ENCODE peak calls at places on chromosomes 3 and 15, in seven cellular contexts. One of them, this sample, is unnamed.

GRCh38 chr15:77493324-77493907 is 72.7 kb downstream of the HMG20A start:
- DNase-seq in NCI-H460: no peak
- DNase-seq in CD4-positive, alpha-beta T cell: no peak
- DNase-seq in GDM1: peak
- DNase-seq in T1000: no peak
- DNase-seq in HEK293T: no peak
- DNase-seq in fibroblast of pulmonary artery: peak
- DNase-seq in this sample: no peak

GRCh38 chr3:98743071-98743470 is 20.1 kb upstream of the ST3GAL6 start:
- DNase-seq in NCI-H460: no peak
- DNase-seq in HEK293T: no peak
- DNase-seq in fibroblast of pulmonary artery: no peak
- DNase-seq in CD4-positive, alpha-beta T cell: no peak
- DNase-seq in GDM1: no peak
- DNase-seq in T1000: no peak
- DNase-seq in this sample: no peak

GRCh38 chr15:71337197-71337845 is 222.1 kb downstream of the THSD4 start:
- DNase-seq in T1000: no peak
- DNase-seq in NCI-H460: no peak
- DNase-seq in fibroblast of pulmonary artery: no peak
- DNase-seq in HEK293T: no peak
- DNase-seq in GDM1: no peak
- DNase-seq in CD4-positive, alpha-beta T cell: no peak
- DNase-seq in this sample: no peak

GRCh38 chr15:58472821-58473581 is 41.2 kb downstream of the LIPC start:
- DNase-seq in fibroblast of pulmonary artery: peak
- DNase-seq in GDM1: peak
- DNase-seq in CD4-positive, alpha-beta T cell: no peak
- DNase-seq in NCI-H460: no peak
- DNase-seq in HEK293T: no peak
- DNase-seq in T1000: no peak
- DNase-seq in this sample: no peak

GRCh38 chr3:49602877-49603411 is 48.7 kb downstream of the BSN start:
- DNase-seq in T1000: no peak
- DNase-seq in HEK293T: peak
- DNase-seq in GDM1: no peak
- DNase-seq in CD4-positive, alpha-beta T cell: peak
- DNase-seq in fibroblast of pulmonary artery: no peak
- DNase-seq in NCI-H460: no peak
- DNase-seq in this sample: no peak

GRCh38 chr3:142904639-142905441 is 16.0 kb upstream of the PCOLCE2 start:
- DNase-seq in CD4-positive, alpha-beta T cell: no peak
- DNase-seq in GDM1: peak
- DNase-seq in NCI-H460: no peak
- DNase-seq in fibroblast of pulmonary artery: peak
- DNase-seq in T1000: no peak
- DNase-seq in HEK293T: peak
- DNase-seq in this sample: no peak

GRCh38 chr3:107705046-107705445 is 182.3 kb downstream of the BBX start:
- DNase-seq in T1000: no peak
- DNase-seq in HEK293T: no peak
- DNase-seq in CD4-positive, alpha-beta T cell: no peak
- DNase-seq in NCI-H460: no peak
- DNase-seq in GDM1: no peak
- DNase-seq in fibroblast of pulmonary artery: no peak
- DNase-seq in this sample: no peak

GRCh38 chr3:163953526-163953925 is 1124.8 kb downstream of the SI start:
- DNase-seq in HEK293T: no peak
- DNase-seq in T1000: no peak
- DNase-seq in GDM1: no peak
- DNase-seq in NCI-H460: no peak
- DNase-seq in fibroblast of pulmonary artery: no peak
- DNase-seq in CD4-positive, alpha-beta T cell: no peak
- DNase-seq in this sample: no peak

GRCh38 chr3:73523661-73524060 is 101.1 kb downstream of the PDZRN3 start:
- DNase-seq in HEK293T: no peak
- DNase-seq in NCI-H460: no peak
- DNase-seq in GDM1: no peak
- DNase-seq in CD4-positive, alpha-beta T cell: no peak
- DNase-seq in fibroblast of pulmonary artery: no peak
- DNase-seq in T1000: no peak
- DNase-seq in this sample: no peak

GRCh38 chr3:127674793-127675189 is 2.0 kb downstream of the ABTB1 start:
- DNase-seq in fibroblast of pulmonary artery: no peak
- DNase-seq in GDM1: no peak
- DNase-seq in T1000: no peak
- DNase-seq in CD4-positive, alpha-beta T cell: no peak
- DNase-seq in NCI-H460: no peak
- DNase-seq in HEK293T: no peak
- DNase-seq in this sample: no peak

GRCh38 chr15:42736793-42737528 is at the start of gene CDAN1:
- DNase-seq in fibroblast of pulmonary artery: peak
- DNase-seq in GDM1: peak
- DNase-seq in NCI-H460: peak
- DNase-seq in HEK293T: peak
- DNase-seq in CD4-positive, alpha-beta T cell: peak
- DNase-seq in T1000: peak
- DNase-seq in this sample: peak

This sample was measured in nephron progenitor cell.